ENCODE peak calls at places on chromosomes 12 and 14, in nine cellular contexts. W is nucleus accumbens, U is epithelial cell of proximal tubule, Z is EH, D is germinal center, K is MCF 10A, Q is astrocyte, M is C1 segment of cervical spinal cord, N is AML-193. J is an unnamed sample.
A peak's percentile ranks its signal among the peaks of the same experiment; 100 is the strongest.

GRCh38 chr12:57939291-57939690 is 2.1 kb upstream of the ATP23 start:
- DNase-seq in D (no peak), Q (no peak), K (peak; percentile 23), U (no peak), N (peak; percentile 82), Z (no peak), M (no peak), W (no peak), J (no peak)

GRCh38 chr12:12403264-12404248 is 46.7 kb downstream of the BORCS5 start:
- DNase-seq in Z (no peak), W (no peak), Q (no peak), U (no peak), D (no peak), N (peak; percentile 38), M (no peak), K (no peak), J (no peak)

GRCh38 chr14:51520087-51520486 is 131.6 kb upstream of the FRMD6 start:
- DNase-seq in K (peak; percentile 46), D (no peak), W (no peak), M (no peak), Z (peak; percentile 73), U (no peak), Q (peak; percentile 70), N (no peak), J (no peak)

GRCh38 chr14:103141117-103141796 is 18.0 kb downstream of the TNFAIP2 start:
- DNase-seq in Q (no peak), K (peak; percentile 77), N (peak; percentile 33), W (peak; percentile 12), U (no peak), Z (peak; percentile 41), M (no peak), D (peak; percentile 51), J (no peak)

GRCh38 chr12:100414756-100415155 is 57.9 kb downstream of the SLC17A8 start:
- DNase-seq in Z (no peak), U (no peak), D (no peak), K (no peak), Q (no peak), W (no peak), N (no peak), M (no peak), J (no peak)

GRCh38 chr14:61360796-61361526 is 39.6 kb downstream of the PRKCH start:
- DNase-seq in Q (no peak), M (no peak), W (no peak), K (no peak), U (no peak), Z (no peak), D (no peak), N (no peak), J (no peak)

GRCh38 chr12:14443531-14443930 is 78.0 kb downstream of the ATF7IP start:
- DNase-seq in Q (no peak), D (no peak), N (peak; percentile 41), Z (peak; percentile 39), M (no peak), U (no peak), W (no peak), K (peak; percentile 14), J (no peak)

GRCh38 chr12:5232291-5232690 is 188.6 kb downstream of the KCNA5 start:
- DNase-seq in K (no peak), U (no peak), M (no peak), Q (no peak), Z (peak; percentile 67), N (no peak), W (no peak), D (no peak), J (no peak)

GRCh38 chr12:6312529-6313325 is 2.2 kb downstream of the PLEKHG6 start:
- DNase-seq in W (no peak), Z (peak; percentile 66), K (peak; percentile 84), U (no peak), Q (no peak), N (no peak), D (no peak), M (no peak), J (no peak)

GRCh38 chr12:45076417-45077031 is 25.6 kb upstream of the DBX2 start:
- DNase-seq in N (no peak), D (no peak), W (no peak), Q (no peak), M (no peak), Z (no peak), U (no peak), K (no peak), J (no peak)

GRCh38 chr12:117279606-117280005 is 81.8 kb downstream of the NOS1 start:
- DNase-seq in M (no peak), Z (no peak), N (no peak), W (no peak), K (no peak), Q (no peak), U (no peak), D (no peak), J (no peak)

GRCh38 chr14:99035712-99036593 is 236.0 kb downstream of the BCL11B start:
- DNase-seq in Z (peak; percentile 97), M (peak; percentile 20), Q (peak; percentile 93), K (peak; percentile 96), W (peak; percentile 7), U (no peak), D (no peak), N (no peak), J (peak; percentile 55)

GRCh38 chr12:65561798-65562382 is 262.4 kb upstream of the HMGA2 start:
- DNase-seq in W (no peak), D (no peak), U (no peak), N (no peak), Z (peak; percentile 92), M (no peak), Q (peak; percentile 86), K (peak; percentile 40), J (no peak)

GRCh38 chr12:66901136-66901932 is 222.5 kb upstream of the GRIP1 start:
- DNase-seq in N (peak; percentile 5), W (no peak), K (no peak), U (no peak), Z (no peak), Q (no peak), D (peak; percentile 49), M (no peak), J (no peak)

GRCh38 chr12:26721800-26722199 is 111.2 kb downstream of the ITPR2 start:
- DNase-seq in U (no peak), K (peak; percentile 66), Q (no peak), W (no peak), N (no peak), Z (peak; percentile 49), M (no peak), D (no peak), J (no peak)

GRCh38 chr14:30357791-30358190 is 201.2 kb upstream of the G2E3 start:
- DNase-seq in U (no peak), Q (no peak), K (no peak), D (no peak), Z (no peak), W (no peak), N (no peak), M (no peak), J (no peak)

GRCh38 chr12:26845984-26846383 is 13.0 kb upstream of the ITPR2 start:
- DNase-seq in N (no peak), U (no peak), Z (peak; percentile 75), D (peak; percentile 43), M (no peak), Q (peak; percentile 97), W (no peak), K (no peak), J (no peak)

GRCh38 chr14:78902010-78902623 is 731.9 kb downstream of the NRXN3 start:
- DNase-seq in Z (peak; percentile 56), M (no peak), D (no peak), Q (peak; percentile 19), U (peak; percentile 1), W (peak; percentile 2), K (peak; percentile 58), N (peak; percentile 0), J (peak; percentile 78)

GRCh38 chr12:25694072-25694471 is 141.0 kb upstream of the LMNTD1 start:
- DNase-seq in Z (peak; percentile 95), W (no peak), U (no peak), D (no peak), N (no peak), Q (peak; percentile 94), K (peak; percentile 52), M (no peak), J (no peak)

GRCh38 chr12:57616383-57617101 is 5.3 kb downstream of the ARHGEF25 start:
- DNase-seq in D (no peak), W (no peak), Z (peak; percentile 64), U (no peak), Q (no peak), N (no peak), M (no peak), K (peak; percentile 55), J (no peak)

GRCh38 chr12:42003031-42003430 is 141.6 kb downstream of the GXYLT1 start:
- DNase-seq in Q (no peak), D (no peak), W (no peak), K (no peak), U (no peak), M (no peak), N (no peak), Z (no peak), J (no peak)

GRCh38 chr12:76711241-76711640 is 52.7 kb upstream of the ZDHHC17 start:
- DNase-seq in Z (peak; percentile 80), Q (no peak), U (no peak), M (no peak), N (no peak), D (no peak), W (no peak), K (no peak), J (no peak)

GRCh38 chr12:13211859-13212664 is 15.5 kb downstream of the EMP1 start:
- DNase-seq in Q (peak; percentile 48), W (peak; percentile 28), N (peak; percentile 76), M (peak; percentile 6), Z (peak; percentile 78), U (no peak), D (peak; percentile 57), K (peak; percentile 78), J (peak; percentile 78)

GRCh38 chr14:105711841-105712460 is 185.6 kb downstream of the TMEM121 start:
- DNase-seq in U (no peak), K (no peak), Q (no peak), N (no peak), D (no peak), W (no peak), Z (no peak), M (no peak), J (no peak)

GRCh38 chr14:94827711-94828505 is 58.0 kb upstream of the GSC start:
- DNase-seq in Z (no peak), N (no peak), K (no peak), Q (no peak), W (no peak), M (no peak), D (no peak), U (no peak), J (no peak)

GRCh38 chr14:51295666-51296263 is 55.7 kb downstream of the TMX1 start:
- DNase-seq in K (no peak), W (no peak), U (no peak), M (no peak), D (no peak), N (no peak), Z (no peak), Q (peak; percentile 14), J (no peak)

GRCh38 chr14:61581340-61581739 is 114.0 kb upstream of the HIF1A start:
- DNase-seq in N (no peak), W (no peak), U (no peak), Q (no peak), K (no peak), D (no peak), Z (no peak), M (no peak), J (no peak)

GRCh38 chr14:37858733-37859132 is 263.3 kb downstream of the TTC6 start:
- DNase-seq in D (no peak), Q (no peak), W (no peak), K (no peak), U (no peak), Z (no peak), N (no peak), M (no peak), J (no peak)

GRCh38 chr12:132429122-132429931 is 60.6 kb upstream of the FBRSL1 start:
- DNase-seq in D (no peak), N (peak; percentile 6), Q (no peak), Z (no peak), M (no peak), W (no peak), U (no peak), K (no peak), J (no peak)

GRCh38 chr12:52082988-52083637 is 3.6 kb downstream of the SMIM41 start:
- DNase-seq in D (peak; percentile 86), K (peak; percentile 54), N (peak; percentile 44), M (no peak), W (peak; percentile 46), Q (peak; percentile 34), Z (peak; percentile 76), U (no peak), J (peak; percentile 44)

GRCh38 chr14:103110681-103111296 is 12.5 kb upstream of the TNFAIP2 start:
- DNase-seq in M (no peak), Q (peak; percentile 35), K (no peak), N (no peak), W (no peak), Z (peak; percentile 43), D (no peak), U (no peak), J (no peak)